ENCODE peak calls at places on chromosomes 2 and 18, in four cellular contexts. One of them, this sample, is unnamed.

GRCh38 chr2:24843461-24843860 is 50.2 kb downstream of the CENPO start:
- DNase-seq in trophoblast cell: no peak
- DNase-seq in mucosa of descending colon: peak; percentile 12
- DNase-seq in CD4-positive, alpha-beta memory T cell: no peak
- DNase-seq in this sample: no peak

GRCh38 chr2:112187805-112188596 is 49.8 kb downstream of the FBLN7 start:
- DNase-seq in CD4-positive, alpha-beta memory T cell: peak; percentile 84
- DNase-seq in trophoblast cell: no peak
- DNase-seq in mucosa of descending colon: no peak
- DNase-seq in this sample: no peak

GRCh38 chr2:157596992-157597681 is 31.5 kb downstream of the ACVR1C start:
- DNase-seq in mucosa of descending colon: no peak
- DNase-seq in trophoblast cell: peak; percentile 19
- DNase-seq in CD4-positive, alpha-beta memory T cell: peak; percentile 50
- DNase-seq in this sample: peak; percentile 31

GRCh38 chr2:127582863-127583861 is 47.7 kb downstream of the MYO7B start:
- DNase-seq in trophoblast cell: no peak
- DNase-seq in CD4-positive, alpha-beta memory T cell: no peak
- DNase-seq in mucosa of descending colon: no peak
- DNase-seq in this sample: no peak

GRCh38 chr2:86368181-86368824 is 30.9 kb upstream of the REEP1 start:
- DNase-seq in CD4-positive, alpha-beta memory T cell: peak; percentile 33
- DNase-seq in trophoblast cell: peak; percentile 52
- DNase-seq in mucosa of descending colon: peak; percentile 70
- DNase-seq in this sample: peak; percentile 45

GRCh38 chr2:163657257-163657656 is 78.6 kb downstream of the FIGN start:
- DNase-seq in CD4-positive, alpha-beta memory T cell: no peak
- DNase-seq in mucosa of descending colon: no peak
- DNase-seq in trophoblast cell: peak; percentile 57
- DNase-seq in this sample: no peak

GRCh38 chr2:159475793-159476192 is 140.6 kb downstream of the BAZ2B start:
- DNase-seq in mucosa of descending colon: no peak
- DNase-seq in trophoblast cell: no peak
- DNase-seq in CD4-positive, alpha-beta memory T cell: no peak
- DNase-seq in this sample: no peak

GRCh38 chr2:5560981-5561380 is 131.2 kb upstream of the SOX11 start:
- DNase-seq in CD4-positive, alpha-beta memory T cell: no peak
- DNase-seq in mucosa of descending colon: no peak
- DNase-seq in trophoblast cell: no peak
- DNase-seq in this sample: no peak

GRCh38 chr2:109367679-109368078 is 238.7 kb downstream of the SH3RF3 start:
- DNase-seq in trophoblast cell: no peak
- DNase-seq in CD4-positive, alpha-beta memory T cell: no peak
- DNase-seq in mucosa of descending colon: no peak
- DNase-seq in this sample: no peak

DNA sequence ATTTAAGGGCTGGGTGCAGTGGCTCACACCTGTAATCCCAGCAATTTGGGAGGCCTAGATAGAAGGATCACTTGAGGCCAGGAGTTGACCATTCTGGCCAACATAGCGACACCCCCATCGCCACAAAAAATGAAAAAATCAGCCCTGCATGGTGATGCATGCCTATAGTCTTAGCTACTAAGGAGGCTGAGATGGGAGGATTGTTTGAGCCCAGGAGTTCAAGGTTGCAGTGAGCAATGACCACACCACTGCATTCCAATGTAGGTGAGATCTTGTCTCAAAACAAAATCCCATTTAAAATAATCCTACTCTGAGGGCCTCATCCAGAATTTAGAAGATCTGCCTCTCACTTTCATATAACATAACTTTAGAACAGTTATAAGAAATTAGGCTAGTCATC is 2.7 kb upstream of the SERTAD2 start:
- DNase-seq in mucosa of descending colon: no peak
- DNase-seq in CD4-positive, alpha-beta memory T cell: no peak
- DNase-seq in trophoblast cell: no peak
- DNase-seq in this sample: no peak
- H3K9me3 ChIP-seq in mucosa of descending colon: no peaks in the 10 kb centered on the region
- H3K9me3 ChIP-seq in CD4-positive, alpha-beta memory T cell: no peaks in the 10 kb centered on the region
- H3K9me3 ChIP-seq in trophoblast cell: no peaks in the 10 kb centered on the region
- H3K9me3 ChIP-seq in this sample: no peaks in the 10 kb centered on the region

GRCh38 chr2:16211341-16211740 is 271.0 kb downstream of the MYCN start:
- DNase-seq in CD4-positive, alpha-beta memory T cell: no peak
- DNase-seq in mucosa of descending colon: no peak
- DNase-seq in trophoblast cell: no peak
- DNase-seq in this sample: no peak

GRCh38 chr2:16208921-16209320 is 268.6 kb downstream of the MYCN start:
- DNase-seq in trophoblast cell: no peak
- DNase-seq in mucosa of descending colon: no peak
- DNase-seq in CD4-positive, alpha-beta memory T cell: no peak
- DNase-seq in this sample: no peak

GRCh38 chr2:16212321-16212720 is 272.0 kb downstream of the MYCN start:
- DNase-seq in trophoblast cell: no peak
- DNase-seq in CD4-positive, alpha-beta memory T cell: no peak
- DNase-seq in mucosa of descending colon: no peak
- DNase-seq in this sample: no peak

GRCh38 chr2:16209799-16210198 is 269.4 kb downstream of the MYCN start:
- DNase-seq in CD4-positive, alpha-beta memory T cell: no peak
- DNase-seq in mucosa of descending colon: no peak
- DNase-seq in trophoblast cell: no peak
- DNase-seq in this sample: no peak

GRCh38 chr2:16210841-16211240 is 270.5 kb downstream of the MYCN start:
- DNase-seq in CD4-positive, alpha-beta memory T cell: no peak
- DNase-seq in mucosa of descending colon: no peak
- DNase-seq in trophoblast cell: no peak
- DNase-seq in this sample: no peak
- H3K9me3 ChIP-seq in CD4-positive, alpha-beta memory T cell: no peaks in the 10 kb centered on the region
- H3K9me3 ChIP-seq in mucosa of descending colon: no peaks in the 10 kb centered on the region
- H3K9me3 ChIP-seq in trophoblast cell: peaks cover 1% of the 10 kb centered on the region
- H3K9me3 ChIP-seq in this sample: no peaks in the 10 kb centered on the region

GRCh38 chr18:78973357-78974083 is 6.1 kb upstream of the SALL3 start:
- DNase-seq in mucosa of descending colon: no peak
- DNase-seq in trophoblast cell: no peak
- DNase-seq in CD4-positive, alpha-beta memory T cell: no peak
- DNase-seq in this sample: no peak

GRCh38 chr18:78976697-78977626 is 2.7 kb upstream of the SALL3 start:
- DNase-seq in CD4-positive, alpha-beta memory T cell: no peak
- DNase-seq in mucosa of descending colon: no peak
- DNase-seq in trophoblast cell: no peak
- DNase-seq in this sample: no peak

GRCh38 chr18:78974115-78974740 is 5.4 kb upstream of the SALL3 start:
- DNase-seq in trophoblast cell: no peak
- DNase-seq in CD4-positive, alpha-beta memory T cell: no peak
- DNase-seq in mucosa of descending colon: no peak
- DNase-seq in this sample: no peak

GRCh38 chr18:78975699-78976098 is 3.9 kb upstream of the SALL3 start:
- DNase-seq in trophoblast cell: no peak
- DNase-seq in CD4-positive, alpha-beta memory T cell: no peak
- DNase-seq in mucosa of descending colon: no peak
- DNase-seq in this sample: no peak

GRCh38 chr18:78975282-78975681 is 4.3 kb upstream of the SALL3 start:
- DNase-seq in mucosa of descending colon: no peak
- DNase-seq in CD4-positive, alpha-beta memory T cell: no peak
- DNase-seq in trophoblast cell: no peak
- DNase-seq in this sample: no peak
- H3K9me3 ChIP-seq in mucosa of descending colon: no peaks in the 10 kb centered on the region
- H3K9me3 ChIP-seq in CD4-positive, alpha-beta memory T cell: no peaks in the 10 kb centered on the region
- H3K9me3 ChIP-seq in trophoblast cell: peaks cover 3% of the 10 kb centered on the region
- H3K9me3 ChIP-seq in this sample: no peaks in the 10 kb centered on the region

GRCh38 chr2:240662681-240663080 is 20.0 kb downstream of the AQP12B start:
- DNase-seq in mucosa of descending colon: no peak
- DNase-seq in CD4-positive, alpha-beta memory T cell: no peak
- DNase-seq in trophoblast cell: no peak
- DNase-seq in this sample: no peak
- H3K9me3 ChIP-seq in mucosa of descending colon: peaks cover 6% of the 10 kb centered on the region
- H3K9me3 ChIP-seq in CD4-positive, alpha-beta memory T cell: no peaks in the 10 kb centered on the region
- H3K9me3 ChIP-seq in trophoblast cell: no peaks in the 10 kb centered on the region
- H3K9me3 ChIP-seq in this sample: no peaks in the 10 kb centered on the region

DNA sequence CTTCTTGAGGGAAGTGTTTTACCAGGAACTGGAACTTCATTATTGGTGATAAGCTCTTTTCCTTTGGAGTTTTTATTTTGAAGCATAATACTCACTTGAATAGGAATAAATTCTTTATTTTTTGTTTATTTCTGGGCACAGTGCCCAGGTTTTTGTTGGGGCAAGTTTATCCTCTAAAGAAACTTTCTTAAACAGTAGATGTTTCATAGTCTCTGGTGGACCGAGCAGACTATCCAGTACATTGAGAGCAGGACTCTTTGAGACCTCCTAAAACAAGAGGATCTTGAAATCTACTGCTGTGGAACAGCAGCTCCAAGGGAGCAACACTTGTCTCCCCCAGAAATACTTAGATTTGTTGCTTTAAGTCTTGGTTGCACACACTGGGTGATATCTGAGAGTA is 109.4 kb downstream of the PARD3B start:
- DNase-seq in CD4-positive, alpha-beta memory T cell: no peak
- DNase-seq in mucosa of descending colon: no peak
- DNase-seq in trophoblast cell: no peak
- DNase-seq in this sample: no peak
- H3K9me3 ChIP-seq in CD4-positive, alpha-beta memory T cell: no peaks in the 10 kb centered on the region
- H3K9me3 ChIP-seq in mucosa of descending colon: no peaks in the 10 kb centered on the region
- H3K9me3 ChIP-seq in trophoblast cell: peaks cover 4% of the 10 kb centered on the region
- H3K9me3 ChIP-seq in this sample: no peaks in the 10 kb centered on the region

GRCh38 chr18:5288517-5288935 is 7.0 kb downstream of the ZBTB14 start:
- DNase-seq in CD4-positive, alpha-beta memory T cell: no peak
- DNase-seq in mucosa of descending colon: no peak
- DNase-seq in trophoblast cell: no peak
- DNase-seq in this sample: no peak
- H3K9me3 ChIP-seq in CD4-positive, alpha-beta memory T cell: no peaks in the 10 kb centered on the region
- H3K9me3 ChIP-seq in mucosa of descending colon: no peaks in the 10 kb centered on the region
- H3K9me3 ChIP-seq in trophoblast cell: peaks cover 2% of the 10 kb centered on the region
- H3K9me3 ChIP-seq in this sample: no peaks in the 10 kb centered on the region

GRCh38 chr18:50151876-50152275 is 43.1 kb downstream of the MYO5B start:
- DNase-seq in CD4-positive, alpha-beta memory T cell: no peak
- DNase-seq in mucosa of descending colon: no peak
- DNase-seq in trophoblast cell: no peak
- DNase-seq in this sample: no peak
- H3K9me3 ChIP-seq in CD4-positive, alpha-beta memory T cell: no peaks in the 10 kb centered on the region
- H3K9me3 ChIP-seq in mucosa of descending colon: no peaks in the 10 kb centered on the region
- H3K9me3 ChIP-seq in trophoblast cell: no peaks in the 10 kb centered on the region
- H3K9me3 ChIP-seq in this sample: no peaks in the 10 kb centered on the region

GRCh38 chr2:6845903-6846302 is 19.8 kb downstream of the CMPK2 start:
- DNase-seq in mucosa of descending colon: no peak
- DNase-seq in trophoblast cell: peak; percentile 13
- DNase-seq in CD4-positive, alpha-beta memory T cell: no peak
- DNase-seq in this sample: no peak

GRCh38 chr2:6845312-6845711 is 20.4 kb downstream of the CMPK2 start:
- DNase-seq in trophoblast cell: peak; percentile 5
- DNase-seq in mucosa of descending colon: no peak
- DNase-seq in CD4-positive, alpha-beta memory T cell: no peak
- DNase-seq in this sample: no peak

GRCh38 chr2:6852210-6852609 is 13.5 kb downstream of the CMPK2 start:
- DNase-seq in trophoblast cell: no peak
- DNase-seq in mucosa of descending colon: no peak
- DNase-seq in CD4-positive, alpha-beta memory T cell: no peak
- DNase-seq in this sample: no peak

GRCh38 chr2:6846540-6846939 is 19.2 kb downstream of the CMPK2 start:
- DNase-seq in mucosa of descending colon: no peak
- DNase-seq in trophoblast cell: peak; percentile 40
- DNase-seq in CD4-positive, alpha-beta memory T cell: no peak
- DNase-seq in this sample: no peak

GRCh38 chr2:6846967-6847695 is 18.6 kb downstream of the CMPK2 start:
- DNase-seq in trophoblast cell: peak; percentile 81
- DNase-seq in mucosa of descending colon: no peak
- DNase-seq in CD4-positive, alpha-beta memory T cell: no peak
- DNase-seq in this sample: no peak
- H3K9me3 ChIP-seq in trophoblast cell: peaks cover 14% of the 10 kb centered on the region
- H3K9me3 ChIP-seq in mucosa of descending colon: peaks cover 78% of the 10 kb centered on the region
- H3K9me3 ChIP-seq in CD4-positive, alpha-beta memory T cell: peaks cover 55% of the 10 kb centered on the region
- H3K9me3 ChIP-seq in this sample: peaks cover 6% of the 10 kb centered on the region

GRCh38 chr2:239721531-239721930 is 303.6 kb downstream of the NDUFA10 start:
- DNase-seq in mucosa of descending colon: no peak
- DNase-seq in CD4-positive, alpha-beta memory T cell: no peak
- DNase-seq in trophoblast cell: no peak
- DNase-seq in this sample: no peak

GRCh38 chr2:239721991-239722759 is 303.0 kb downstream of the NDUFA10 start:
- DNase-seq in CD4-positive, alpha-beta memory T cell: no peak
- DNase-seq in trophoblast cell: no peak
- DNase-seq in mucosa of descending colon: no peak
- DNase-seq in this sample: no peak

GRCh38 chr2:239724194-239724849 is 300.8 kb downstream of the NDUFA10 start:
- DNase-seq in CD4-positive, alpha-beta memory T cell: no peak
- DNase-seq in mucosa of descending colon: no peak
- DNase-seq in trophoblast cell: no peak
- DNase-seq in this sample: no peak

GRCh38 chr2:239723486-239724193 is 301.5 kb downstream of the NDUFA10 start:
- DNase-seq in trophoblast cell: no peak
- DNase-seq in CD4-positive, alpha-beta memory T cell: no peak
- DNase-seq in mucosa of descending colon: no peak
- DNase-seq in this sample: no peak

DNA sequence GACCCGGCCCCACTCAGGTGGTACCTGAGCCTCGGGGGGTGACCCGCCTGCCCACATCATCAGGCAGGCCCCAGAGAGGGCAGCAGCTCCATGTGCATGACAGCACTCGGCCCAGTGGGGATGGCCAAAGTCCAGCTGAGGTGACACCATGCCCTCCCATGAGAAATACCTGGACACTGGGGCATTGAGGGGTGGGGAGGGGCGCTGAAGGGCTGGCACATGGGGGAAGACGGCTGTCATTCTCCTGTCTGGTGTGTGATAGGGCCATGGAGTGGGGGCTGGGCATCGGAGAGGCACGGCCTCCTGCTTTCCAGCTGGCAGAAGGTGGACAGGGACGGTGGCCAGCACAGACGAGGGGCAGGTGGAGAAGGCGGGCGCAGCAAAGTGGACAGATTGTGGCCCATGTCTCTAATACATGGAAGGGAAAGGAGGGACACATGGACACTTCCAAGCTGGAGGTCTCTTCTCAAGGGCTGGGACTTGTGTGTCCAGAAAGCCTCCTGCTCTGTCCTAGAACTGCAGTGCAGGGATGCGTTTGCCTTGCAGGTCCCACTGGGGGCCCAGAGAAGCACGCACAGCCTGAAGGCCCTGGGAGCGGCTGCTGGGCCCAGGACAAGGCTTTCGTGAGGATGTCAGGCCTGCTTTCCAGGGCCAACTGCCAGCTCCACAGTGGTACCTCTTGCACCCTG is 302.2 kb downstream of the NDUFA10 start:
- DNase-seq in mucosa of descending colon: no peak
- DNase-seq in CD4-positive, alpha-beta memory T cell: no peak
- DNase-seq in trophoblast cell: no peak
- DNase-seq in this sample: no peak
- H3K9me3 ChIP-seq in mucosa of descending colon: no peaks in the 10 kb centered on the region
- H3K9me3 ChIP-seq in CD4-positive, alpha-beta memory T cell: no peaks in the 10 kb centered on the region
- H3K9me3 ChIP-seq in trophoblast cell: peaks cover 21% of the 10 kb centered on the region
- H3K9me3 ChIP-seq in this sample: no peaks in the 10 kb centered on the region

This sample was measured in iPS DF 6.9.